ENCODE peak calls at places on chromosomes 3 and 15, in five cellular contexts. M is IMR-90, V is cardiac muscle cell, O is breast epithelium, K is body of pancreas. J is an unnamed sample.
A peak's percentile ranks its signal among the peaks of the same experiment; 100 is the strongest.

GRCh38 chr15:57881361-57881760 is 174.8 kb downstream of the POLR2M start:
- DNase-seq in M (no peak), O (no peak), V (no peak), K (no peak), J (no peak)

GRCh38 chr3:126476166-126476975 is 680 bp upstream of the ZXDC start:
- DNase-seq in O (peak; percentile 63), K (peak; percentile 72), V (peak; percentile 56), M (peak; percentile 25), J (peak; percentile 85)

GRCh38 chr15:62783303-62783957 is 259.1 kb upstream of the TPM1 start:
- DNase-seq in V (peak; percentile 61), M (peak; percentile 93), K (no peak), O (no peak), J (no peak)

GRCh38 chr3:138450704-138451424 is 16.4 kb downstream of the ESYT3 start:
- DNase-seq in O (no peak), K (no peak), V (no peak), M (no peak), J (no peak)

GRCh38 chr3:151467069-151467468 is 6.2 kb upstream of the IGSF10 start:
- DNase-seq in O (no peak), K (no peak), V (no peak), M (no peak), J (no peak)

GRCh38 chr15:29770796-29771195 is 51.5 kb downstream of the TJP1 start:
- DNase-seq in O (no peak), K (no peak), M (peak; percentile 86), V (no peak), J (no peak)

GRCh38 chr15:71096676-71097075 is 18.6 kb upstream of the THSD4 start:
- DNase-seq in V (no peak), O (no peak), K (no peak), M (peak; percentile 46), J (no peak)

GRCh38 chr15:39140060-39140604 is 440.7 kb upstream of the THBS1 start:
- DNase-seq in M (peak; percentile 98), V (peak; percentile 96), K (no peak), O (no peak), J (no peak)

GRCh38 chr3:14818804-14819500 is at the start of gene FGD5:
- DNase-seq in V (no peak), M (no peak), K (no peak), O (no peak), J (peak; percentile 48)

GRCh38 chr3:74435631-74436030 is 178.8 kb downstream of the CNTN3 start:
- DNase-seq in V (peak; percentile 2), M (no peak), K (no peak), O (no peak), J (no peak)

GRCh38 chr3:159982442-159982841 is 6.2 kb upstream of the IL12A start:
- DNase-seq in V (no peak), M (no peak), K (no peak), O (no peak), J (no peak)

GRCh38 chr3:102400142-102400541 is 34.7 kb upstream of the ZPLD1 start:
- DNase-seq in O (no peak), K (no peak), M (peak; percentile 71), V (no peak), J (no peak)

GRCh38 chr3:135944831-135945230 is 20.7 kb upstream of the PPP2R3A start:
- DNase-seq in K (no peak), V (no peak), M (peak; percentile 55), O (no peak), J (no peak)

GRCh38 chr3:41629072-41629471 is 332.8 kb downstream of the ULK4 start:
- DNase-seq in M (no peak), V (no peak), O (no peak), K (no peak), J (no peak)

GRCh38 chr3:129567176-129567705 is 24.3 kb downstream of the H1-8 start:
- DNase-seq in K (no peak), O (no peak), V (no peak), M (no peak), J (no peak)

GRCh38 chr3:53258600-53259426 is 3.0 kb upstream of the TKT start:
- DNase-seq in V (no peak), O (no peak), M (no peak), K (no peak), J (no peak)

GRCh38 chr15:70578196-70578595 is 185.2 kb downstream of the UACA start:
- DNase-seq in M (no peak), O (no peak), K (no peak), V (no peak), J (no peak)

GRCh38 chr3:138464490-138464860 is 30.1 kb downstream of the ESYT3 start:
- DNase-seq in K (no peak), V (no peak), O (no peak), M (no peak), J (no peak)

GRCh38 chr15:49225572-49226281 is 55.7 kb downstream of the GALK2 start:
- DNase-seq in V (peak; percentile 81), O (no peak), K (no peak), M (peak; percentile 60), J (no peak)

GRCh38 chr3:191873741-191874140 is 412.8 kb downstream of the PYDC2 start:
- DNase-seq in V (no peak), K (no peak), O (no peak), M (no peak), J (no peak)

GRCh38 chr3:154795582-154795981 is 284.5 kb upstream of the MME start:
- DNase-seq in V (peak; percentile 66), K (peak; percentile 31), M (peak; percentile 97), O (no peak), J (no peak)

GRCh38 chr15:94683912-94684311 is 452.6 kb downstream of the MCTP2 start:
- DNase-seq in K (no peak), O (no peak), V (no peak), M (no peak), J (no peak)

GRCh38 chr3:11624161-11624560 is 19.6 kb downstream of the VGLL4 start:
- DNase-seq in K (no peak), O (no peak), V (no peak), M (peak; percentile 61), J (no peak)

GRCh38 chr3:146682176-146682575 is 77.0 kb upstream of the PLSCR5 start:
- DNase-seq in M (peak; percentile 0), V (no peak), K (no peak), O (no peak), J (no peak)

GRCh38 chr3:102018544-102018943 is 169.2 kb downstream of the NFKBIZ start:
- DNase-seq in K (no peak), V (no peak), O (no peak), M (no peak), J (no peak)

GRCh38 chr3:196080997-196081833 is 675 bp downstream of the TFRC start:
- DNase-seq in M (peak; percentile 38), O (peak; percentile 32), K (peak; percentile 83), V (peak; percentile 46), J (peak; percentile 73)

GRCh38 chr3:142004025-142004424 is 127.6 kb downstream of the ATP1B3 start:
- DNase-seq in O (no peak), M (no peak), V (no peak), K (no peak), J (no peak)

GRCh38 chr15:34001536-34001935 is 33.2 kb downstream of the CHRM5 start:
- DNase-seq in O (no peak), K (no peak), M (no peak), V (no peak), J (no peak)

GRCh38 chr3:7144696-7145308 is 283.9 kb downstream of the GRM7 start:
- DNase-seq in V (peak; percentile 0), O (no peak), M (no peak), K (peak; percentile 4), J (no peak)

GRCh38 chr3:53072653-53073552 is 27.0 kb upstream of the SFMBT1 start:
- DNase-seq in M (peak; percentile 63), O (peak; percentile 68), V (peak; percentile 82), K (peak; percentile 88), J (peak; percentile 89)

GRCh38 chr3:25895443-25895842 is 105.6 kb downstream of the OXSM start:
- DNase-seq in V (no peak), M (peak; percentile 84), O (no peak), K (no peak), J (no peak)

GRCh38 chr3:25895031-25895430 is 105.1 kb downstream of the OXSM start:
- DNase-seq in K (no peak), M (peak; percentile 21), O (no peak), V (no peak), J (no peak)

GRCh38 chr3:25899352-25900101 is 109.6 kb downstream of the OXSM start:
- DNase-seq in V (no peak), K (no peak), M (no peak), O (no peak), J (no peak)

GRCh38 chr3:25894101-25894500 is 104.2 kb downstream of the OXSM start:
- DNase-seq in M (peak; percentile 28), O (no peak), V (no peak), K (no peak), J (no peak)

GRCh38 chr3:25897019-25897418 is 107.1 kb downstream of the OXSM start:
- DNase-seq in V (no peak), O (no peak), M (no peak), K (no peak), J (no peak)
- TF ChIP-seq CTCF in V (no peak), O (no peak), M (peak; percentile 18), K (no peak), J (no peak)

GRCh38 chr3:72990701-72991395 is 5.8 kb upstream of the PPP4R2 start:
- DNase-seq in V (no peak), O (no peak), M (no peak), K (no peak), J (no peak)
- H3K27ac ChIP-seq in V (no peak overlapping the region), O (no peak overlapping the region), M (no peak overlapping the region), K (no peak overlapping the region), J (no peak overlapping the region)

GRCh38 chr15:72128360-72128759 is 10.2 kb downstream of the SENP8 start:
- DNase-seq in K (no peak), M (no peak), O (no peak), V (no peak), J (no peak)

GRCh38 chr15:72124218-72124617 is 6.0 kb downstream of the SENP8 start:
- DNase-seq in M (no peak), K (no peak), O (no peak), V (no peak), J (no peak)

GRCh38 chr15:72131922-72132321 is 13.7 kb downstream of the SENP8 start:
- DNase-seq in V (no peak), O (no peak), K (no peak), M (no peak), J (no peak)

GRCh38 chr15:72130272-72130671 is 12.1 kb downstream of the SENP8 start:
- DNase-seq in M (no peak), K (no peak), O (no peak), V (no peak), J (no peak)

DNA sequence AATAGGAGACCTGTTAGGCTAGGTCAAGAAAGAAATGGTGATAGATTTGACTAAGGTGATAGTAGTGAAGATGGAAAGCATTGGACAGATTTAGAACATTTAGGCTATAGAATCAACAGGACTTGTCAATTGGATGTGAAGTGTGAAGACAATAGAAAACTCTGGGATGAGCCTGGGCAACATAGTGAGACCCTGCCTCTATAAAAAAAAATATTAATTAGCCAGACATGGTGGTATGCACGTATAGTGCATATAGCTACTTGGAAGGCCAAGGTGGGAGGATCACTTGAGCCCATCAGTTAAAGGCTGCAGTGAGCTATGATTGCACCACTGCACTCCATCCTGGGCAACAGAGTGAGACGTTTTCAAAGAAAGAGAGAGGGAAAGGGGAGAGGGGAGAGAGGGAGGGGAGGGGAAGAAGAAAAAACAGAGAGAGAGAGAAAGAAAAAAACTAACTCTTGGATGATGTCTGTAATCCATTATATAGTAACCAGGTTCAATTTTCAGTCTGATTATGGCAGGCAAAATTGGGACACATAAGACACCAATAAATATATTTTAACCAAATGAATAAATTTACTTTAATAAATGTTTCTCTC is 9.6 kb downstream of the SENP8 start:
- DNase-seq in M (no peak), O (no peak), K (no peak), V (no peak), J (no peak)
- H3K4me1 ChIP-seq in M (no peaks in the 10 kb centered on the region), O (no peaks in the 10 kb centered on the region), K (no peaks in the 10 kb centered on the region), V (no peaks in the 10 kb centered on the region), J (no peaks in the 10 kb centered on the region)

GRCh38 chr3:50370594-50370993 is 11.3 kb upstream of the TMEM115 start:
- DNase-seq in K (no peak), M (peak; percentile 23), O (no peak), V (peak; percentile 69), J (no peak)
- TF ChIP-seq CTCF in K (no peak), M (peak; percentile 26), O (no peak), V (peak; percentile 27), J (no peak)